ENCODE peak calls at places on chromosomes 11 and 22, in six cellular contexts. O is transverse colon, E is endothelial cell, F is upper lobe of left lung, Z is GM13977, V is foreskin keratinocyte. D is an unnamed sample.
A peak's percentile ranks its signal among the peaks of the same experiment; 100 is the strongest.

GRCh38 chr11:86134580-86135318 is 65.9 kb upstream of the PICALM start:
- DNase-seq in O (no peak), E (no peak), F (no peak), Z (no peak), V (no peak), D (no peak)

GRCh38 chr22:44419429-44419828 is 78.6 kb downstream of the RTL6 start:
- DNase-seq in O (no peak), E (no peak), F (no peak), Z (no peak), V (peak; percentile 16), D (no peak)

GRCh38 chr11:28860898-28861297 is 752.7 kb downstream of the METTL15 start:
- DNase-seq in O (no peak), E (no peak), F (no peak), Z (no peak), V (no peak), D (no peak)

GRCh38 chr11:114366331-114367243 is 33.7 kb downstream of the C11orf71 start:
- DNase-seq in O (no peak), E (no peak), F (no peak), Z (no peak), V (no peak), D (no peak)

GRCh38 chr11:63931876-63932275 is 6.9 kb upstream of the NAA40 start:
- DNase-seq in O (no peak), E (no peak), F (no peak), Z (no peak), V (no peak), D (no peak)

GRCh38 chr11:93329936-93330445 is 551 bp upstream of the DEUP1 start:
- DNase-seq in O (no peak), E (peak; percentile 4), F (no peak), Z (no peak), V (peak; percentile 3), D (no peak)

GRCh38 chr11:122793500-122793899 is 44.8 kb upstream of the CRTAM start:
- DNase-seq in O (no peak), E (no peak), F (no peak), Z (no peak), V (no peak), D (no peak)

GRCh38 chr22:22948651-22949611 is 61.3 kb downstream of the IGLL5 start:
- DNase-seq in O (no peak), E (no peak), F (no peak), Z (peak; percentile 1), V (no peak), D (no peak)

GRCh38 chr11:125036933-125037332 is 26.2 kb upstream of the SLC37A2 start:
- DNase-seq in O (no peak), E (no peak), F (no peak), Z (no peak), V (peak; percentile 55), D (no peak)

GRCh38 chr22:26045051-26045450 is 124.2 kb upstream of the SEZ6L start:
- DNase-seq in O (no peak), E (no peak), F (no peak), Z (no peak), V (no peak), D (no peak)

GRCh38 chr11:69062873-69063665 is 14.3 kb downstream of the TPCN2 start:
- DNase-seq in O (no peak), E (no peak), F (no peak), Z (no peak), V (no peak), D (no peak)

GRCh38 chr11:59240322-59240721 is 27.6 kb upstream of the MPEG1 start:
- DNase-seq in O (no peak), E (no peak), F (no peak), Z (no peak), V (no peak), D (no peak)

GRCh38 chr11:5369793-5370192 is 13.8 kb upstream of the OR51M1 start:
- DNase-seq in O (no peak), E (peak; percentile 26), F (no peak), Z (peak; percentile 14), V (no peak), D (no peak)

GRCh38 chr22:43136255-43136654 is 6.9 kb downstream of the MCAT start:
- DNase-seq in O (peak; percentile 57), E (peak; percentile 71), F (peak; percentile 36), Z (peak; percentile 83), V (no peak), D (no peak)

GRCh38 chr11:36540998-36541397 is 26.8 kb upstream of the RAG1 start:
- DNase-seq in O (peak; percentile 51), E (peak; percentile 66), F (peak; percentile 29), Z (peak; percentile 66), V (peak; percentile 41), D (no peak)

GRCh38 chr11:107683807-107684206 is 28.0 kb downstream of the SLN start:
- DNase-seq in O (no peak), E (peak; percentile 9), F (no peak), Z (no peak), V (no peak), D (no peak)

GRCh38 chr11:803770-804598 is 1.0 kb downstream of the PIDD1 start:
- DNase-seq in O (no peak), E (no peak), F (no peak), Z (no peak), V (no peak), D (no peak)

GRCh38 chr11:108496643-108497256 is 1.4 kb downstream of the POGLUT3 start:
- DNase-seq in O (no peak), E (no peak), F (no peak), Z (peak; percentile 25), V (no peak), D (no peak)

GRCh38 chr22:48161354-48161753 is 1398.9 kb downstream of the TBC1D22A start:
- DNase-seq in O (peak; percentile 29), E (no peak), F (no peak), Z (no peak), V (no peak), D (no peak)

GRCh38 chr11:25211635-25212251 is 714.9 kb downstream of the LUZP2 start:
- DNase-seq in O (no peak), E (no peak), F (no peak), Z (no peak), V (peak; percentile 47), D (no peak)

GRCh38 chr11:115659061-115659963 is 155.1 kb upstream of the CADM1 start:
- DNase-seq in O (no peak), E (peak; percentile 59), F (no peak), Z (no peak), V (no peak), D (peak; percentile 74)

GRCh38 chr11:30012346-30012745 is 4.5 kb downstream of the KCNA4 start:
- DNase-seq in O (no peak), E (no peak), F (no peak), Z (no peak), V (no peak), D (no peak)

GRCh38 chr11:96242971-96243647 is 99.9 kb downstream of the MAML2 start:
- DNase-seq in O (peak; percentile 94), E (peak; percentile 85), F (peak; percentile 98), Z (peak; percentile 78), V (peak; percentile 94), D (peak; percentile 89)
- TF ChIP-seq CTCF in O (no peak), E (no peak), F (no peak), Z (no peak), V (no peak), D (no peak)

DNA sequence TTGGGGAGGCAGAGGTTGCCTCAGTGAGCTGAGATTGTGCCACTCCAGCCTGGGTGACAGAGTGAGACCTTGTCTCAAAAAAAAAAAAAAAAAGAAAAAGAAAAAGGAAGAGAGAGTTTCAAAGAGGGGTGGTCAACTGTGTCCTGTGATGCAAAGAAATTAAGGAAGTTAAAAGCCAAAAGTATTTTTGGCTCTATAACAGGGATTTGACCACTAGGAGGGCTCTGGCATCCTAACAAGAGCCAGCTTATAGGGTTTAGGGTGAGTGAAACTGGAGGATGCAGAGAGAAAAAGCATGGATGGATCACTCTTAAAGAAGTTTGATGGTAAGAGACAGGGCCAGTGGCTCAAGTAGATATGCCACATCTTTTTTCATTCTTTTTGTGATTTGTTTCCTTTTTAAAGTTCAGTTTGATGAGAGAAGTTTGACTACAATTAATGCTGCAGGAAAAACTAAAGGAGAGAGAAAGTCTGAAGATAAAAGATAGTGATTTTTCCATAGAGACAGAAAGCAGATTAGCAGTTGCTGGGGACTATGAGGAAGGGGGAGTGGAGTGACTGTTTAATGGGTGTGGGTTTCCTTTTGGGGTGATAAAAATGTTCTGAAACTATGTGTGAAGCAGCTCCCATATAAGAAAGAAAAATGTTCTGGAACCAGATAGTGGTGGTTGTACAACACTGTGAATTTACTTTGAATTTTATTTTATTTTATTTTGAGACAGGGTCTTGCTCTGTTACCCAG is 11.1 kb upstream of the MICAL2 start:
- DNase-seq in O (no peak), E (no peak), F (no peak), Z (no peak), V (no peak), D (no peak)
- TF ChIP-seq CTCF in O (no peak), E (no peak), F (no peak), Z (no peak), V (no peak), D (peak; percentile 29)

DNA sequence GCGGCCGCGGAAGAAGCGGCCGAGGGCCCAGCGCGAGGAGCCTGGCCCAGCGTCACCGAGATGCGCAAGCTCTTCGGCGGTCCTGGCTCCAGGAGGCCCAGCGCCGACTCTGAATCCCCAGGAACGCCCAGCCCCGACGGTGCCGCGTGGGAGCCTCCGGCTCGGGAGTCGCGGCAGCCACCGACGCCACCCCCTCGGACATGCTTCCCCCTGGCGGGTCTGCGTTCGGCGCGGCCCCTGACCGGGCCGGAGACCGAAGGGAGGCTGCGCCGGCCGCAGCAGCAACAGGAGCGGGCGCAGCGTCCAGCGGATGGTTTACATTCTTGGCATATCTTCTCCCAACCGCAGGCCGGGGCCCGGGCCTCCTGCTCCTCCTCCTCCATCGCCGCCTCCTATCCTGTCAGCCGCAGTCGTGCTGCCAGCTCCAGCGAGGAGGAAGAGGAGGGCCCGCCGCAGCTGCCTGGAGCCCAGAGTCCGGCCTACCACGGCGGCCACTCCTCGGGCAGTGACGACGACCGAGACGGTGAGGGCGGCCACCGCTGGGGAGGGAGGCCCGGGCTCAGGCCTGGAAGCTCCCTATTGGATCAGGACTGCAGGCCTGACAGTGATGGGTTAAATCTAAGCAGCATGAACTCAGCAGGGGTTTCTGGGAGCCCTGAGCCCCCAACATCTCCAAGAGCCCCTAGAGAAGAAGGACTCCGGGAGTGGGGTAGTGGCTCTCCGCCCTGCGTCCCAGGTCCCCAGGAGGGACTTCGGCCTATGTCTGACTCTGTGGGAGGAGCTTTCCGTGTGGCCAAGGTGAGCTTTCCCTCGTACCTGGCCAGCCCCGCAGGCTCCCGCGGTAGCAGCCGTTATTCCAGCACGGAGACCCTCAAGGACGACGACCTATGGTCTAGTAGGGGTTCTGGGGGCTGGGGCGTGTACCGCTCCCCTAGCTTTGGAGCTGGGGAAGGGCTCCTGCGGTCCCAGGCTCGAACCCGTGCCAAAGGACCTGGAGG is 1.2 kb downstream of the ARHGEF17 start:
- DNase-seq in O (peak; percentile 84), E (peak; percentile 81), F (peak; percentile 94), Z (no peak), V (peak; percentile 80), D (peak; percentile 84)
- TF ChIP-seq CTCF in O (no peak), E (no peak), F (peak; percentile 8), Z (no peak), V (no peak), D (no peak)

DNA sequence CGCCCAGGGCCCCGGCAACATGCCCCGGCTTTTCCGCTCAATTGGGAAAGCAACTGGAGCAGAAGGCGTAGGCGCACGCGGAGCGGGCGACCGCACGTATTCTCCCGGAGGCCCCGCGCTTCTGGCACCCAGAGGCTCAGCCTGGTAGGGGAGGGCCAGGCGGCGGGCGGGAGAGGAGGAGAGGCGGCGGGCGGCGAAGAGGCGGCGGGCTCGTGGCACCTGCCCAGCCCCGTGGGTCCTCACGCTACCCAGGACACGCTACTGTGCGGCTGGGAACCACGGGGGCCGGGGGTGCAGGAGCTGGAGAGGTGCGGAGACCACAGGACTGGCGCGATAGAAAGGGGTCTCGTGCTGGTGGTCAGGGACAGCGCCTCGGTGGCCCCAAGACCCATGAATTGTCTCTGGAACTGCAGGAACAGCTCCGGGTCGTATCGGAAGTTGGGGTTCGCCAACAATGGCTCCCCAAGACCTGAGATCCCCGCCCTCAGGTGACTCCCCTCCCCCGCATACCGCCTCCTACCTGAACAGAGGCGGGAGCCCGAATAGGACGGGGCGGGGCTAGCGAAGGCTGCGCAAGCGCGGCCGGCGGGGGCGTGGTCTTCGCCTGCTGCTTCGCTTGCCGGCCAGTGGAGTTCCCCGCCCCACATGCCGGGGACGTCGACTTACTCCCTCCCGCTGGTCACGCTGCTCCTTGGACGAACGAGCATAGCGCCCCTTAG is at the start of gene SLC37A4:
- DNase-seq in O (peak; percentile 100), E (peak; percentile 97), F (peak; percentile 100), Z (peak; percentile 98), V (peak; percentile 84), D (peak; percentile 99)
- TF ChIP-seq CTCF in O (peak; percentile 80), E (peak; percentile 92), F (peak; percentile 94), Z (peak; percentile 87), V (peak; percentile 99), D (no peak)

D was measured in type B pancreatic cell.